ENCODE peak calls at places on chromosomes 7 and 10, in six cellular contexts. Q, L, W, H, R and Z are unnamed samples.

GRCh38 chr7:73674468-73675124 is 7.0 kb downstream of the VPS37D start:
- DNase-seq in Q (no peak), L (no peak), W (no peak), H (no peak), R (no peak), Z (no peak)

GRCh38 chr7:18290223-18290622 is 205.3 kb upstream of the HDAC9 start:
- DNase-seq in Q (peak), L (no peak), W (no peak), H (no peak), R (no peak), Z (no peak)

GRCh38 chr10:123786896-123787295 is 104.7 kb downstream of the CPXM2 start:
- DNase-seq in Q (no peak), L (no peak), W (no peak), H (no peak), R (no peak), Z (no peak)

GRCh38 chr10:7945025-7945424 is 109.5 kb upstream of the GATA3 start:
- DNase-seq in Q (no peak), L (no peak), W (no peak), H (no peak), R (no peak), Z (no peak)

GRCh38 chr10:52883996-52884871 is 111.7 kb upstream of the MBL2 start:
- DNase-seq in Q (peak), L (no peak), W (peak), H (no peak), R (peak), Z (no peak)

GRCh38 chr10:18659784-18660561 is 742 bp downstream of the ARL5B start:
- DNase-seq in Q (peak), L (no peak), W (no peak), H (no peak), R (peak), Z (no peak)

GRCh38 chr7:105587899-105588690 is 6.8 kb upstream of the EFCAB10 start:
- DNase-seq in Q (no peak), L (no peak), W (no peak), H (no peak), R (no peak), Z (no peak)

GRCh38 chr7:44131173-44132009 is 8.0 kb upstream of the POLD2 start:
- DNase-seq in Q (peak), L (no peak), W (peak), H (no peak), R (peak), Z (no peak)

GRCh38 chr7:1057416-1058291 is 13.3 kb downstream of the GPR146 start:
- DNase-seq in Q (no peak), L (no peak), W (no peak), H (no peak), R (no peak), Z (no peak)

GRCh38 chr10:22606164-22606614 is 108.2 kb downstream of the PIP4K2A start:
- DNase-seq in Q (no peak), L (no peak), W (no peak), H (no peak), R (no peak), Z (no peak)

GRCh38 chr10:112950714-112951348 is 784 bp downstream of the TCF7L2 start:
- DNase-seq in Q (peak), L (no peak), W (no peak), H (peak), R (peak), Z (no peak)

GRCh38 chr7:66921918-66922486 is 977 bp downstream of the TMEM248 start:
- DNase-seq in Q (no peak), L (no peak), W (peak), H (peak), R (peak), Z (peak)

GRCh38 chr7:44914992-44915607 is 29.8 kb upstream of the PURB start:
- DNase-seq in Q (no peak), L (peak), W (no peak), H (peak), R (no peak), Z (no peak)

GRCh38 chr10:129728246-129728820 is 235.7 kb downstream of the EBF3 start:
- DNase-seq in Q (no peak), L (no peak), W (no peak), H (no peak), R (no peak), Z (no peak)

GRCh38 chr10:29437871-29438270 is 149.0 kb downstream of the LYZL1 start:
- DNase-seq in Q (no peak), L (no peak), W (no peak), H (no peak), R (no peak), Z (no peak)

GRCh38 chr10:42941790-42942189 is 135.1 kb upstream of the RET start:
- DNase-seq in Q (no peak), L (no peak), W (no peak), H (no peak), R (no peak), Z (no peak)

GRCh38 chr10:78148564-78148963 is 114.9 kb downstream of the RPS24 start:
- DNase-seq in Q (no peak), L (no peak), W (no peak), H (no peak), R (no peak), Z (no peak)

GRCh38 chr10:132489053-132489703 is 48.4 kb upstream of the INPP5A start:
- DNase-seq in Q (peak), L (no peak), W (no peak), H (no peak), R (no peak), Z (no peak)

GRCh38 chr10:79328737-79329504 is 18.3 kb upstream of the PPIF start:
- DNase-seq in Q (no peak), L (no peak), W (no peak), H (no peak), R (no peak), Z (no peak)

GRCh38 chr7:105890290-105890997 is 14.0 kb upstream of the ATXN7L1 start:
- DNase-seq in Q (no peak), L (no peak), W (no peak), H (no peak), R (no peak), Z (no peak)

GRCh38 chr10:79403441-79404230 is 41.8 kb downstream of the ZCCHC24 start:
- DNase-seq in Q (peak), L (no peak), W (no peak), H (no peak), R (no peak), Z (no peak)

GRCh38 chr7:140605337-140605736 is 35.3 kb downstream of the DENND2A start:
- DNase-seq in Q (no peak), L (no peak), W (no peak), H (no peak), R (no peak), Z (no peak)

GRCh38 chr7:108584211-108584610 is 14.5 kb downstream of the DNAJB9 start:
- DNase-seq in Q (no peak), L (no peak), W (no peak), H (no peak), R (no peak), Z (no peak)

GRCh38 chr7:38748056-38748610 is 117.0 kb upstream of the AMPH start:
- DNase-seq in Q (peak), L (no peak), W (no peak), H (no peak), R (peak), Z (no peak)

GRCh38 chr7:102279537-102280400 is 6.9 kb upstream of the SH2B2 start:
- DNase-seq in Q (peak), L (no peak), W (peak), H (peak), R (peak), Z (peak)

GRCh38 chr7:24932815-24933214 is 47.2 kb downstream of the OSBPL3 start:
- DNase-seq in Q (no peak), L (no peak), W (no peak), H (no peak), R (no peak), Z (no peak)

GRCh38 chr10:30384791-30385201 is 35.7 kb upstream of the MTPAP start:
- DNase-seq in Q (peak), L (no peak), W (peak), H (no peak), R (peak), Z (no peak)

GRCh38 chr10:132383026-132383565 is 13.9 kb upstream of the PWWP2B start:
- DNase-seq in Q (no peak), L (no peak), W (no peak), H (no peak), R (no peak), Z (no peak)

GRCh38 chr10:122513053-122513452 is 47.5 kb upstream of the DMBT1 start:
- DNase-seq in Q (no peak), L (no peak), W (no peak), H (no peak), R (no peak), Z (no peak)

GRCh38 chr7:116955801-116956514 is 2.7 kb downstream of the ST7 start:
- DNase-seq in Q (peak), L (no peak), W (no peak), H (no peak), R (no peak), Z (peak)

GRCh38 chr10:33719005-33719703 is 384.7 kb upstream of the NRP1 start:
- DNase-seq in Q (peak), L (no peak), W (no peak), H (no peak), R (no peak), Z (no peak)

GRCh38 chr7:151736403-151736909 is 140.5 kb downstream of the PRKAG2 start:
- DNase-seq in Q (peak), L (no peak), W (peak), H (no peak), R (peak), Z (no peak)

GRCh38 chr10:73965890-73966768 is 31.8 kb upstream of the VCL start:
- DNase-seq in Q (peak), L (no peak), W (peak), H (no peak), R (peak), Z (no peak)

GRCh38 chr10:12668634-12669033 is 319.3 kb downstream of the CAMK1D start:
- DNase-seq in Q (no peak), L (no peak), W (no peak), H (no peak), R (no peak), Z (no peak)